ENCODE peak calls at places on chromosomes 16 and 17, in seven cellular contexts. R is NCI-H1105; H is activated CD4-positive, alpha-beta T cell treated with anti-CD3 and anti-CD28 coated beads, Interleukin-2, amount 50 U/mL, for 1 hour; F is H4; N is pancreas; Q is HEK293T; J is CD8-positive, alpha-beta T cell. C is an unnamed sample.
A peak's percentile ranks its signal among the peaks of the same experiment; 100 is the strongest.

GRCh38 chr17:42179911-42180410 is 981 bp downstream of the KCNH4 start:
- DNase-seq in R (peak; percentile 74), H (peak; percentile 28), F (no peak), N (peak; percentile 58), Q (peak; percentile 43), J (peak; percentile 20), C (peak; percentile 24)

GRCh38 chr17:79830303-79830702 is 8.9 kb downstream of the CBX4 start:
- DNase-seq in R (no peak), H (no peak), F (no peak), N (no peak), Q (no peak), J (no peak), C (no peak)

GRCh38 chr16:67697813-67698212 is 21.3 kb downstream of the GFOD2 start:
- DNase-seq in R (no peak), H (no peak), F (no peak), N (no peak), Q (no peak), J (no peak), C (no peak)

GRCh38 chr16:68257906-68258800 is 6.2 kb upstream of the SLC7A6 start:
- DNase-seq in R (no peak), H (no peak), F (peak; percentile 92), N (no peak), Q (no peak), J (no peak), C (peak; percentile 37)

GRCh38 chr16:53090591-53091507 is 36.1 kb downstream of the CHD9 start:
- DNase-seq in R (no peak), H (no peak), F (peak; percentile 97), N (peak; percentile 66), Q (no peak), J (no peak), C (peak; percentile 100)

GRCh38 chr17:82887255-82888164 is 47.7 kb upstream of the ZNF750 start:
- DNase-seq in R (no peak), H (no peak), F (peak; percentile 49), N (no peak), Q (no peak), J (no peak), C (no peak)

GRCh38 chr17:79838541-79839274 is 532 bp downstream of the CBX4 start:
- DNase-seq in R (no peak), H (peak; percentile 43), F (no peak), N (peak; percentile 61), Q (peak; percentile 53), J (peak; percentile 40), C (peak; percentile 66)

GRCh38 chr16:29696881-29697331 is 17.9 kb downstream of the QPRT start:
- DNase-seq in R (no peak), H (no peak), F (no peak), N (no peak), Q (no peak), J (no peak), C (no peak)

GRCh38 chr17:60447375-60447774 is 25.1 kb downstream of the CHCT1 start:
- DNase-seq in R (no peak), H (no peak), F (no peak), N (no peak), Q (no peak), J (no peak), C (no peak)

GRCh38 chr16:27204232-27204915 is 1.0 kb downstream of the KDM8 start:
- DNase-seq in R (peak; percentile 42), H (no peak), F (no peak), N (peak; percentile 46), Q (no peak), J (peak; percentile 24), C (no peak)

GRCh38 chr17:43709210-43709609 is 47.5 kb upstream of the MEOX1 start:
- DNase-seq in R (no peak), H (no peak), F (no peak), N (no peak), Q (no peak), J (no peak), C (no peak)

GRCh38 chr16:87344931-87345631 is 27.9 kb upstream of the C16orf95 start:
- DNase-seq in R (no peak), H (peak; percentile 49), F (no peak), N (no peak), Q (no peak), J (peak; percentile 42), C (peak; percentile 13)

GRCh38 chr17:8375738-8376259 is 705 bp downstream of the KRABD2 start:
- DNase-seq in R (peak; percentile 58), H (no peak), F (no peak), N (no peak), Q (no peak), J (no peak), C (peak; percentile 39)

GRCh38 chr17:81329279-81329926 is 34.3 kb upstream of the SLC38A10 start:
- DNase-seq in R (no peak), H (no peak), F (peak; percentile 91), N (peak; percentile 70), Q (peak; percentile 57), J (no peak), C (peak; percentile 87)

GRCh38 chr16:5770118-5770517 is 672.5 kb upstream of the EEF2KMT start:
- DNase-seq in R (no peak), H (no peak), F (no peak), N (no peak), Q (no peak), J (no peak), C (no peak)

GRCh38 chr17:34118564-34118963 is 136.5 kb upstream of the CCL2 start:
- DNase-seq in R (no peak), H (no peak), F (no peak), N (no peak), Q (no peak), J (no peak), C (no peak)

GRCh38 chr16:48608452-48608851 is 1.5 kb downstream of the N4BP1 start:
- DNase-seq in R (no peak), H (no peak), F (no peak), N (no peak), Q (no peak), J (no peak), C (no peak)

GRCh38 chr16:67666032-67666537 is 465 bp downstream of the ENKD1 start:
- DNase-seq in R (no peak), H (no peak), F (no peak), N (peak; percentile 70), Q (no peak), J (no peak), C (peak; percentile 34)

GRCh38 chr17:76234354-76234679 is 6.0 kb downstream of the RNF157 start:
- DNase-seq in R (no peak), H (no peak), F (no peak), N (no peak), Q (no peak), J (no peak), C (no peak)

GRCh38 chr17:34859652-34860051 is 101.6 kb downstream of the CCT6B start:
- DNase-seq in R (no peak), H (no peak), F (no peak), N (no peak), Q (no peak), J (no peak), C (no peak)

GRCh38 chr17:49383048-49383447 is 21.0 kb upstream of the ZNF652 start:
- DNase-seq in R (no peak), H (no peak), F (no peak), N (no peak), Q (no peak), J (no peak), C (no peak)

GRCh38 chr16:11743308-11744074 is 834 bp upstream of the TXNDC11 start:
- DNase-seq in R (no peak), H (peak; percentile 15), F (peak; percentile 45), N (no peak), Q (peak; percentile 14), J (no peak), C (peak; percentile 68)

GRCh38 chr17:72622661-72623433 is 469.6 kb downstream of the SLC39A11 start:
- DNase-seq in R (no peak), H (no peak), F (no peak), N (no peak), Q (no peak), J (no peak), C (no peak)

C was measured in fibroblast of lung.